ENCODE peak calls at places on chromosomes 5 and 9, in nine cellular contexts. One of them, this sample, is unnamed.

GRCh38 chr5:178215263-178216002 is 11.1 kb downstream of the HNRNPAB start:
- DNase-seq in uterus: no peak
- DNase-seq in WTC11: no peak
- DNase-seq in fibroblast of pulmonary artery: no peak
- DNase-seq in H9: no peak
- DNase-seq in astrocyte of the spinal cord: no peak
- DNase-seq in right atrium auricular region: no peak
- DNase-seq in AG04450: no peak
- DNase-seq in endothelial cell: no peak
- DNase-seq in this sample: peak

GRCh38 chr9:77547113-77547731 is 100.9 kb downstream of the GNA14 start:
- DNase-seq in uterus: no peak
- DNase-seq in WTC11: no peak
- DNase-seq in fibroblast of pulmonary artery: no peak
- DNase-seq in H9: no peak
- DNase-seq in astrocyte of the spinal cord: no peak
- DNase-seq in right atrium auricular region: no peak
- DNase-seq in AG04450: no peak
- DNase-seq in endothelial cell: no peak
- DNase-seq in this sample: no peak

GRCh38 chr5:80387063-80387768 is 20.6 kb upstream of the ZFYVE16 start:
- DNase-seq in uterus: no peak
- DNase-seq in WTC11: no peak
- DNase-seq in fibroblast of pulmonary artery: no peak
- DNase-seq in H9: no peak
- DNase-seq in astrocyte of the spinal cord: no peak
- DNase-seq in right atrium auricular region: no peak
- DNase-seq in AG04450: no peak
- DNase-seq in endothelial cell: no peak
- DNase-seq in this sample: no peak

GRCh38 chr5:138955013-138955660 is 80.0 kb upstream of the LRRTM2 start:
- DNase-seq in uterus: no peak
- DNase-seq in WTC11: no peak
- DNase-seq in fibroblast of pulmonary artery: no peak
- DNase-seq in H9: no peak
- DNase-seq in astrocyte of the spinal cord: no peak
- DNase-seq in right atrium auricular region: no peak
- DNase-seq in AG04450: no peak
- DNase-seq in endothelial cell: no peak
- DNase-seq in this sample: peak

GRCh38 chr5:90201923-90202322 is 207.6 kb downstream of the CETN3 start:
- DNase-seq in uterus: no peak
- DNase-seq in WTC11: no peak
- DNase-seq in fibroblast of pulmonary artery: peak
- DNase-seq in H9: no peak
- DNase-seq in astrocyte of the spinal cord: peak
- DNase-seq in right atrium auricular region: no peak
- DNase-seq in AG04450: no peak
- DNase-seq in endothelial cell: no peak
- DNase-seq in this sample: no peak

GRCh38 chr5:179223961-179224360 is 121.3 kb downstream of the ADAMTS2 start:
- DNase-seq in uterus: no peak
- DNase-seq in WTC11: peak
- DNase-seq in fibroblast of pulmonary artery: no peak
- DNase-seq in H9: no peak
- DNase-seq in astrocyte of the spinal cord: no peak
- DNase-seq in right atrium auricular region: no peak
- DNase-seq in AG04450: no peak
- DNase-seq in endothelial cell: no peak
- DNase-seq in this sample: peak

GRCh38 chr5:169549453-169549852 is 34.1 kb upstream of the SPDL1 start:
- DNase-seq in uterus: no peak
- DNase-seq in WTC11: no peak
- DNase-seq in fibroblast of pulmonary artery: no peak
- DNase-seq in H9: no peak
- DNase-seq in astrocyte of the spinal cord: no peak
- DNase-seq in right atrium auricular region: no peak
- DNase-seq in AG04450: no peak
- DNase-seq in endothelial cell: no peak
- DNase-seq in this sample: no peak

GRCh38 chr9:83533296-83533695 is 4.9 kb downstream of the FRMD3 start:
- DNase-seq in uterus: no peak
- DNase-seq in WTC11: no peak
- DNase-seq in fibroblast of pulmonary artery: no peak
- DNase-seq in H9: no peak
- DNase-seq in astrocyte of the spinal cord: no peak
- DNase-seq in right atrium auricular region: no peak
- DNase-seq in AG04450: no peak
- DNase-seq in endothelial cell: no peak
- DNase-seq in this sample: no peak

GRCh38 chr5:5883562-5883961 is 461.1 kb downstream of the ICE1 start:
- DNase-seq in uterus: no peak
- DNase-seq in WTC11: no peak
- DNase-seq in fibroblast of pulmonary artery: no peak
- DNase-seq in H9: no peak
- DNase-seq in astrocyte of the spinal cord: no peak
- DNase-seq in right atrium auricular region: no peak
- DNase-seq in AG04450: no peak
- DNase-seq in endothelial cell: no peak
- DNase-seq in this sample: no peak

GRCh38 chr5:5880364-5880763 is 457.9 kb downstream of the ICE1 start:
- DNase-seq in uterus: no peak
- DNase-seq in WTC11: no peak
- DNase-seq in fibroblast of pulmonary artery: no peak
- DNase-seq in H9: no peak
- DNase-seq in astrocyte of the spinal cord: no peak
- DNase-seq in right atrium auricular region: no peak
- DNase-seq in AG04450: no peak
- DNase-seq in endothelial cell: no peak
- DNase-seq in this sample: no peak

GRCh38 chr5:5883116-5883515 is 460.6 kb downstream of the ICE1 start:
- DNase-seq in uterus: no peak
- DNase-seq in WTC11: no peak
- DNase-seq in fibroblast of pulmonary artery: no peak
- DNase-seq in H9: no peak
- DNase-seq in astrocyte of the spinal cord: no peak
- DNase-seq in right atrium auricular region: no peak
- DNase-seq in AG04450: no peak
- DNase-seq in endothelial cell: no peak
- DNase-seq in this sample: no peak

GRCh38 chr5:5882706-5883105 is 460.2 kb downstream of the ICE1 start:
- DNase-seq in uterus: no peak
- DNase-seq in WTC11: no peak
- DNase-seq in fibroblast of pulmonary artery: no peak
- DNase-seq in H9: no peak
- DNase-seq in astrocyte of the spinal cord: no peak
- DNase-seq in right atrium auricular region: no peak
- DNase-seq in AG04450: no peak
- DNase-seq in endothelial cell: no peak
- DNase-seq in this sample: no peak

DNA sequence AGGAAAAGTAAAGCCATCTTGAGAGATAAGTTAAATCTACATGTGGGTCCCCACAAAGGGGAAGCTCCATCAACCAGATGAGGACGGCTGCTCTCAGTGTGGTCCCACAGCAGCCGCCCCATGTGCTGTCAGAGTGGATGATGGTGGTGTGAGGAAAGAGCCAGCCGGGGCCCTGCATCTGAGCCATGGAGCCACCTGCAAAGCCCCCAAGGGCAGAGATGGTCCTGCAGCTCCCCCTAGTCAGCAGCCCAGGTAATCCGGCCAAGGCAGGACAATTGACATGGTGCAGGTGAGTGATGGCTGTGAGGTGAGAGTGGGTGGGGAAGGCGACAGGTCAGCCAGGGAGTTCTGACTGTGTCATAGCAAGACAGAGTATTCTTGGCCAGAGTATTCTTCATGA is 458.8 kb downstream of the ICE1 start:
- DNase-seq in uterus: no peak
- DNase-seq in WTC11: peak
- DNase-seq in fibroblast of pulmonary artery: no peak
- DNase-seq in H9: peak
- DNase-seq in astrocyte of the spinal cord: no peak
- DNase-seq in right atrium auricular region: no peak
- DNase-seq in AG04450: no peak
- DNase-seq in endothelial cell: peak
- DNase-seq in this sample: no peak
- TF ChIP-seq CTCF in uterus: no peak
- TF ChIP-seq CTCF in WTC11: no peak
- TF ChIP-seq CTCF in fibroblast of pulmonary artery: no peak
- TF ChIP-seq CTCF in H9: peak
- TF ChIP-seq CTCF in astrocyte of the spinal cord: no peak
- TF ChIP-seq CTCF in right atrium auricular region: peak
- TF ChIP-seq CTCF in AG04450: no peak
- TF ChIP-seq CTCF in endothelial cell: no peak
- TF ChIP-seq CTCF in this sample: no peak

GRCh38 chr9:129728744-129729143 is 24.1 kb downstream of the PTGES start:
- DNase-seq in uterus: no peak
- DNase-seq in WTC11: no peak
- DNase-seq in fibroblast of pulmonary artery: no peak
- DNase-seq in H9: no peak
- DNase-seq in astrocyte of the spinal cord: no peak
- DNase-seq in right atrium auricular region: no peak
- DNase-seq in AG04450: no peak
- DNase-seq in endothelial cell: no peak
- DNase-seq in this sample: no peak

GRCh38 chr9:129722913-129723312 is 29.9 kb downstream of the PTGES start:
- DNase-seq in uterus: no peak
- DNase-seq in WTC11: no peak
- DNase-seq in fibroblast of pulmonary artery: no peak
- DNase-seq in H9: no peak
- DNase-seq in astrocyte of the spinal cord: no peak
- DNase-seq in right atrium auricular region: no peak
- DNase-seq in AG04450: no peak
- DNase-seq in endothelial cell: no peak
- DNase-seq in this sample: no peak

GRCh38 chr9:129725841-129726251 is 27.0 kb downstream of the PTGES start:
- DNase-seq in uterus: no peak
- DNase-seq in WTC11: no peak
- DNase-seq in fibroblast of pulmonary artery: no peak
- DNase-seq in H9: no peak
- DNase-seq in astrocyte of the spinal cord: no peak
- DNase-seq in right atrium auricular region: no peak
- DNase-seq in AG04450: no peak
- DNase-seq in endothelial cell: no peak
- DNase-seq in this sample: no peak

GRCh38 chr9:129724456-129725190 is 28.2 kb downstream of the PTGES start:
- DNase-seq in uterus: no peak
- DNase-seq in WTC11: no peak
- DNase-seq in fibroblast of pulmonary artery: no peak
- DNase-seq in H9: peak
- DNase-seq in astrocyte of the spinal cord: no peak
- DNase-seq in right atrium auricular region: no peak
- DNase-seq in AG04450: no peak
- DNase-seq in endothelial cell: no peak
- DNase-seq in this sample: no peak

DNA sequence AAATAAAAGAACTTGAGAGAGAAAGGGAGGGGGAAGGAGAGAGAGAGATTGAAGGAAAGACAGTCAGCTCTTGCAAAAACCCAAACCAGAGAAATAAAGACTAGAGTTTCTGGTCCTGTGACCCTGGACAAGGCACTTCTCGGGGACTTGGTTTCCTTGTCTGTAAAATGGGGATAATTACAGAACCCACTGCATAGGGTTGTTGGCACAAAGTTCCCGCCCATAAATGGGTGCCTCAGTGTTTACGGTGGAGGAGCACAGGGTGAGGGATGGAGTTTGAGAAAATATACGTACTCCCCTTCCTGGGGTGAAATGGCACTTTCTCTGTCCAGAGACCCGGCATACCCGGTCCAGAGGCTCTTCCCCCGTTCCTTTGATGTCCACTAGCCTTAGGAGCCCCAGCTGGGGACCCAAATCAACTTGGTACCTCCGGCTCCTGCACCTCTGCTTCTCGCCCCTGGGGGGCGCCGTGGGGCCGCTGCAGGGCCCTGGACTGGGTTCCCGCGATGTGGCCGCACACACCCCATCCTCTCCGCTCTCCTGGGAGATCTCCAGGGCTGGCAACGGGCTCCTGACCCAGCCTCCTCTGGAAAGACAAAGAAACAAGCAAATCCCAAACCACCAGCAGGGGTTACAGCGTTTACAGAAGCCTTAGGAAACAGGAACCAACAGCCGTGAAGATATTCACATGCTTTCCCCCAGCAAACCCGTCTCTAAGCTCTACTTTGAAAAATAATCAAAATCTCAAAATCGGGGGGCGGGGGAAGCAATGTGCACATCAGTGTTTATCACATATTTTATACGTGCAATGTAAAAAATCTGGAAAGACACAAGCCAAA is 26.3 kb downstream of the PTGES start:
- DNase-seq in uterus: peak
- DNase-seq in WTC11: peak
- DNase-seq in fibroblast of pulmonary artery: peak
- DNase-seq in H9: peak
- DNase-seq in astrocyte of the spinal cord: peak
- DNase-seq in right atrium auricular region: peak
- DNase-seq in AG04450: peak
- DNase-seq in endothelial cell: peak
- DNase-seq in this sample: no peak
- TF ChIP-seq CTCF in uterus: peak
- TF ChIP-seq CTCF in WTC11: peak
- TF ChIP-seq CTCF in fibroblast of pulmonary artery: peak
- TF ChIP-seq CTCF in H9: peak
- TF ChIP-seq CTCF in astrocyte of the spinal cord: peak
- TF ChIP-seq CTCF in right atrium auricular region: peak
- TF ChIP-seq CTCF in AG04450: peak
- TF ChIP-seq CTCF in endothelial cell: peak
- TF ChIP-seq CTCF in this sample: peak

GRCh38 chr5:140225396-140225795 is 50.4 kb downstream of the CYSTM1 start:
- DNase-seq in uterus: no peak
- DNase-seq in WTC11: no peak
- DNase-seq in fibroblast of pulmonary artery: no peak
- DNase-seq in H9: no peak
- DNase-seq in astrocyte of the spinal cord: no peak
- DNase-seq in right atrium auricular region: no peak
- DNase-seq in AG04450: no peak
- DNase-seq in endothelial cell: no peak
- DNase-seq in this sample: no peak

GRCh38 chr5:140228364-140228837 is 53.4 kb downstream of the CYSTM1 start:
- DNase-seq in uterus: no peak
- DNase-seq in WTC11: no peak
- DNase-seq in fibroblast of pulmonary artery: no peak
- DNase-seq in H9: no peak
- DNase-seq in astrocyte of the spinal cord: no peak
- DNase-seq in right atrium auricular region: no peak
- DNase-seq in AG04450: no peak
- DNase-seq in endothelial cell: no peak
- DNase-seq in this sample: no peak

GRCh38 chr5:140224658-140225057 is 49.7 kb downstream of the CYSTM1 start:
- DNase-seq in uterus: no peak
- DNase-seq in WTC11: no peak
- DNase-seq in fibroblast of pulmonary artery: no peak
- DNase-seq in H9: no peak
- DNase-seq in astrocyte of the spinal cord: no peak
- DNase-seq in right atrium auricular region: no peak
- DNase-seq in AG04450: no peak
- DNase-seq in endothelial cell: no peak
- DNase-seq in this sample: no peak

GRCh38 chr5:140223567-140223966 is 48.6 kb downstream of the CYSTM1 start:
- DNase-seq in uterus: no peak
- DNase-seq in WTC11: no peak
- DNase-seq in fibroblast of pulmonary artery: no peak
- DNase-seq in H9: no peak
- DNase-seq in astrocyte of the spinal cord: no peak
- DNase-seq in right atrium auricular region: no peak
- DNase-seq in AG04450: no peak
- DNase-seq in endothelial cell: no peak
- DNase-seq in this sample: no peak

GRCh38 chr5:140227046-140227445 is 52.1 kb downstream of the CYSTM1 start:
- DNase-seq in uterus: no peak
- DNase-seq in WTC11: no peak
- DNase-seq in fibroblast of pulmonary artery: no peak
- DNase-seq in H9: no peak
- DNase-seq in astrocyte of the spinal cord: no peak
- DNase-seq in right atrium auricular region: no peak
- DNase-seq in AG04450: no peak
- DNase-seq in endothelial cell: no peak
- DNase-seq in this sample: no peak
- TF ChIP-seq CTCF in uterus: no peak
- TF ChIP-seq CTCF in WTC11: no peak
- TF ChIP-seq CTCF in fibroblast of pulmonary artery: no peak
- TF ChIP-seq CTCF in H9: peak
- TF ChIP-seq CTCF in astrocyte of the spinal cord: no peak
- TF ChIP-seq CTCF in right atrium auricular region: no peak
- TF ChIP-seq CTCF in AG04450: no peak
- TF ChIP-seq CTCF in endothelial cell: no peak
- TF ChIP-seq CTCF in this sample: no peak

GRCh38 chr5:73902327-73903051 is 276.5 kb downstream of the ARHGEF28 start:
- DNase-seq in uterus: no peak
- DNase-seq in WTC11: no peak
- DNase-seq in fibroblast of pulmonary artery: peak
- DNase-seq in H9: no peak
- DNase-seq in astrocyte of the spinal cord: peak
- DNase-seq in right atrium auricular region: no peak
- DNase-seq in AG04450: no peak
- DNase-seq in endothelial cell: peak
- DNase-seq in this sample: no peak

GRCh38 chr5:73900566-73900965 is 274.6 kb downstream of the ARHGEF28 start:
- DNase-seq in uterus: no peak
- DNase-seq in WTC11: no peak
- DNase-seq in fibroblast of pulmonary artery: no peak
- DNase-seq in H9: no peak
- DNase-seq in astrocyte of the spinal cord: peak
- DNase-seq in right atrium auricular region: no peak
- DNase-seq in AG04450: no peak
- DNase-seq in endothelial cell: no peak
- DNase-seq in this sample: no peak

GRCh38 chr5:73899916-73900315 is 273.9 kb downstream of the ARHGEF28 start:
- DNase-seq in uterus: no peak
- DNase-seq in WTC11: no peak
- DNase-seq in fibroblast of pulmonary artery: no peak
- DNase-seq in H9: no peak
- DNase-seq in astrocyte of the spinal cord: no peak
- DNase-seq in right atrium auricular region: no peak
- DNase-seq in AG04450: no peak
- DNase-seq in endothelial cell: no peak
- DNase-seq in this sample: no peak

GRCh38 chr5:73901045-73901444 is 275.0 kb downstream of the ARHGEF28 start:
- DNase-seq in uterus: no peak
- DNase-seq in WTC11: no peak
- DNase-seq in fibroblast of pulmonary artery: peak
- DNase-seq in H9: no peak
- DNase-seq in astrocyte of the spinal cord: peak
- DNase-seq in right atrium auricular region: no peak
- DNase-seq in AG04450: peak
- DNase-seq in endothelial cell: no peak
- DNase-seq in this sample: no peak

GRCh38 chr5:73901455-73901854 is 275.5 kb downstream of the ARHGEF28 start:
- DNase-seq in uterus: no peak
- DNase-seq in WTC11: no peak
- DNase-seq in fibroblast of pulmonary artery: no peak
- DNase-seq in H9: no peak
- DNase-seq in astrocyte of the spinal cord: no peak
- DNase-seq in right atrium auricular region: no peak
- DNase-seq in AG04450: no peak
- DNase-seq in endothelial cell: no peak
- DNase-seq in this sample: no peak
- TF ChIP-seq CTCF in uterus: no peak
- TF ChIP-seq CTCF in WTC11: no peak
- TF ChIP-seq CTCF in fibroblast of pulmonary artery: no peak
- TF ChIP-seq CTCF in H9: peak
- TF ChIP-seq CTCF in astrocyte of the spinal cord: peak
- TF ChIP-seq CTCF in right atrium auricular region: peak
- TF ChIP-seq CTCF in AG04450: peak
- TF ChIP-seq CTCF in endothelial cell: no peak
- TF ChIP-seq CTCF in this sample: peak